ENCODE peak calls at places on chromosomes 7 and 10, in five cellular contexts. X, P, M, A and S are unnamed samples. For H3K4me1, the result is how much of the 10 kb centered on the place peaks cover.

GRCh38 chr10:95865814-95866447 is 41.8 kb upstream of the CC2D2B start:
- DNase-seq in X (no peak), P (no peak), A (no peak), M (no peak), S (no peak)

GRCh38 chr10:113041841-113042745 is 92.0 kb downstream of the TCF7L2 start:
- DNase-seq in A (no peak), P (no peak), X (no peak), M (no peak), S (no peak)

GRCh38 chr7:42347616-42348015 is 110.6 kb upstream of the GLI3 start:
- DNase-seq in A (no peak), X (no peak), P (no peak), M (no peak), S (no peak)

GRCh38 chr10:122878799-122879338 is 512 bp downstream of the FAM24B start:
- DNase-seq in P (no peak), A (no peak), X (no peak), M (no peak), S (peak)

GRCh38 chr10:125457406-125457805 is 225.6 kb downstream of the TEX36 start:
- DNase-seq in P (no peak), M (no peak), X (no peak), A (no peak), S (no peak)

GRCh38 chr10:11159543-11160215 is 142.0 kb downstream of the CELF2 start:
- DNase-seq in M (no peak), A (no peak), P (no peak), X (no peak), S (no peak)

GRCh38 chr7:132580277-132580676 is 4.0 kb upstream of the PLXNA4 start:
- DNase-seq in A (no peak), X (no peak), M (no peak), P (no peak), S (peak)

GRCh38 chr7:25303380-25304321 is 75.4 kb upstream of the NPVF start:
- DNase-seq in P (no peak), X (no peak), A (no peak), M (no peak), S (no peak)

GRCh38 chr10:69885379-69886156 is 83.9 kb downstream of the COL13A1 start:
- DNase-seq in X (no peak), P (no peak), A (no peak), M (no peak), S (no peak)

GRCh38 chr7:43011879-43012278 is 79.7 kb downstream of the MRPL32 start:
- DNase-seq in M (no peak), P (no peak), X (no peak), A (no peak), S (no peak)

GRCh38 chr10:114541081-114541833 is 116.8 kb downstream of the ABLIM1 start:
- DNase-seq in M (no peak), P (no peak), X (peak), A (no peak), S (no peak)

GRCh38 chr7:2530076-2530967 is 10.7 kb downstream of the LFNG start:
- DNase-seq in M (no peak), X (peak), A (peak), P (no peak), S (peak)

GRCh38 chr10:18144928-18145327 is 4.7 kb downstream of the CACNB2 start:
- DNase-seq in A (peak), X (peak), P (no peak), M (no peak), S (no peak)

GRCh38 chr10:44046605-44047004 is 338.3 kb downstream of the CXCL12 start:
- DNase-seq in A (no peak), M (no peak), X (no peak), P (no peak), S (no peak)

GRCh38 chr7:56287429-56288138 is 171.4 kb upstream of the NUPR2 start:
- DNase-seq in X (no peak), M (no peak), A (peak), P (no peak), S (peak)

GRCh38 chr10:88892223-88892967 is 12.3 kb downstream of the STAMBPL1 start:
- DNase-seq in X (no peak), M (no peak), A (no peak), P (no peak), S (no peak)

GRCh38 chr7:67375427-67375826 is 378.8 kb downstream of the TYW1 start:
- DNase-seq in X (no peak), P (no peak), M (no peak), A (no peak), S (no peak)

GRCh38 chr7:118153551-118154177 is 30.3 kb upstream of the LSM8 start:
- DNase-seq in X (peak), P (no peak), M (no peak), A (no peak), S (peak)

GRCh38 chr10:79383974-79384606 is 36.8 kb downstream of the PPIF start:
- DNase-seq in A (peak), X (peak), M (no peak), P (peak), S (no peak)

GRCh38 chr7:7970620-7971307 is 2.2 kb downstream of the GLCCI1 start:
- DNase-seq in M (no peak), P (no peak), A (no peak), X (no peak), S (peak)

GRCh38 chr7:44379366-44380178 is 54.2 kb upstream of the CAMK2B start:
- DNase-seq in P (peak), A (no peak), M (no peak), X (no peak), S (no peak)

GRCh38 chr10:92267343-92267742 is 23.5 kb downstream of the CPEB3 start:
- DNase-seq in M (no peak), P (no peak), A (no peak), X (no peak), S (no peak)

GRCh38 chr7:46680147-46680546 is 759.1 kb upstream of the IGFBP3 start:
- DNase-seq in X (no peak), M (no peak), A (no peak), P (peak), S (no peak)

DNA sequence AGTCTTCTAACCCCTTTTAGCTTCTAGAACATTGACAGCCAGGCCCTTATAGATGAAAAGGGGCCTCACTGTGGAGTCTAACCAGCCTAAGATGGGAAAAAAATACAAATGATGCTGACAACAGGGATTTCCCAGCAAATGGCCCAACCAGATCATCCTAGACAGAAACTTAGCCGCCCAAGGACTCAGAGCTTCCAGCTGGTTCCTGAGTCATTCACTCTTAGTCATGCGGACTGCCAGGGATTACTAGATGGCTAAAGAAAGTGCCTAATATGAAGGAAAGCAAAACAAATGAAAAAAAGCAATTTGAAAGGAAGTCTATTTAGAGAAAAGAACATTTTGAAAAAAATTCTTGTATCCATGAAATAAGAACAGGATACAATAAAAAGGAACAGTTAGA is 23.7 kb downstream of the TSPAN14 start:
- DNase-seq in M (no peak), P (peak), X (peak), A (no peak), S (no peak)
- H3K4me1 ChIP-seq in M (under half), P (under half), X (under half), A (under half), S (under half)

DNA sequence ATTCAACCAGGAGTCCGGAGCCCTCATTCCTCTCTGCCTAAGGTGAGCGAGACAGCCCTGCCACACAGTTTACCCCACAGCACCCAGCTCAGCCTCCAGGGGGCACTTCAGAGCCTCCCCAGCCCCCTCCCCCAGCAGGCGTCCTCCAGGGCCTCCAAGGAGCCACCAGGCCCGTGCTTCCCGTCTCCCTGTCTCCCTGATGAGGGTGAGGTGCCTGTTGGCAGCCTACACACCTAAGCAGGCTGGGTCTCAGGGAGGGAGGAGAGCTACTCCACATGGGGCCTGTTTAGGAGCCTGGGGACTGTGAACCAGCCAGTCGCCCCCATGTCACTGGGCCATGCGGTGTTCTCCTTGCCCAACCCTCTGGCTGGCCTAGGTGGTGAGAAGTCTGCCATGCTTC is 28.9 kb upstream of the TRIM8 start:
- DNase-seq in A (no peak), X (no peak), P (peak), M (no peak), S (peak)
- H3K4me1 ChIP-seq in A (half or more), X (under half), P (under half), M (under half), S (under half)

GRCh38 chr10:34584164-34584563 is 230.9 kb downstream of the PARD3 start:
- DNase-seq in X (no peak), M (no peak), A (no peak), P (no peak), S (no peak)
- H3K4me1 ChIP-seq in X (under half), M (under half), A (under half), P (under half), S (under half)

DNA sequence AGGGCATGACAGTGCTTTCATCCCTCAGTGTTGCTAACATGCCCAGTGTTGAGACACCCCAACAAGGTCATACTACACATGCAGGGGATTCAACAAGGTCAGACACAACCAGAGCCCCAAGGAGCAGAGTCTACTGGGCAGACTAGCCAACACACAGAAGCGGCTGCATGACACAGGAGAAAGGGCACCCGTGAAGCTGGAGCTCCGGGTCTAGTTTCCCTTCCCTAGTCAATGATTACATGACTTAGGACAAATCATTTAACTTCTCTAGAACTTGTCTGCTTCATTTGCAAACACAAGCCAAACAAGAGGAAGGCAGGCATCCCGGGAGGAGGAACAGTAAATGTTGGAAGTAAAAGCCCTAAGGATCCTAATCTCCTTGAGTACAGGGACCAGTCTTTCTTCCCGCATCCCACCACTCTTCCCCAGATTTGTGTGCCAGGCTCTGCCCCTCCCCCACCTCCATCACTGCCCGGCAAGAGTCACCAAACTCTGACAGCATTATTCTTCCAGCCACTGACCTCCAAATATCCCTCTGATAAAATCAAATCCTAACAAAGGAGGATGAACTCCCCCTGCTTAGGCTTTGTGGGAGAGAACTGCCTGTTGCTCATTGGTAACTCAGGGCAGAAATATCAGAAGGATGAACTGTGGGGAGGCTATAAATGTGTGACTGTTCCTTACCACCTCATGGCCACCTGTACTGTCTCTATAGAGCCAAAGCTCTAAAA is 104.3 kb downstream of the KCNMA1 start:
- DNase-seq in P (no peak), X (no peak), A (no peak), M (no peak), S (no peak)
- H3K4me1 ChIP-seq in P (half or more), X (under half), A (under half), M (under half), S (under half)

GRCh38 chr7:137888254-137888653 is 41.5 kb upstream of the DGKI start:
- DNase-seq in A (no peak), P (no peak), M (no peak), X (no peak), S (no peak)

GRCh38 chr7:137886706-137887105 is 39.9 kb upstream of the DGKI start:
- DNase-seq in P (no peak), M (no peak), X (no peak), A (no peak), S (no peak)

GRCh38 chr7:137886266-137886665 is 39.5 kb upstream of the DGKI start:
- DNase-seq in P (no peak), M (no peak), X (no peak), A (no peak), S (no peak)

GRCh38 chr7:137882806-137883205 is 36.0 kb upstream of the DGKI start:
- DNase-seq in M (no peak), X (no peak), A (no peak), P (peak), S (no peak)

GRCh38 chr7:137885623-137886022 is 38.8 kb upstream of the DGKI start:
- DNase-seq in P (no peak), M (no peak), A (no peak), X (no peak), S (no peak)
- H3K4me1 ChIP-seq in P (under half), M (under half), A (under half), X (under half), S (under half)